ENCODE peak calls at places on chromosomes 7 and 10, in seven cellular contexts. H is activated gamma-delta T cell treated with Interleukin-2 at 50 U/mL for 16 hours, S is ELR, V is iPS DF 19.7, P is body of pancreas, X is choroid plexus epithelial cell, U is right lobe of liver. Y is an unnamed sample.

GRCh38 chr10:72106154-72106849 is 18.0 kb upstream of the SPOCK2 start:
- DNase-seq in H (no peak), S (no peak), V (no peak), P (no peak), X (no peak), U (no peak), Y (no peak)

GRCh38 chr10:44899450-44900080 is 11.6 kb upstream of the TMEM72 start:
- DNase-seq in H (no peak), S (no peak), V (no peak), P (no peak), X (no peak), U (no peak), Y (no peak)

GRCh38 chr10:100364147-100364546 is 17.1 kb downstream of the SCD start:
- DNase-seq in H (no peak), S (no peak), V (no peak), P (no peak), X (no peak), U (no peak), Y (no peak)

GRCh38 chr10:118374404-118374803 is 32.3 kb upstream of the FAM204A start:
- DNase-seq in H (no peak), S (peak; percentile 71), V (no peak), P (no peak), X (peak; percentile 31), U (no peak), Y (peak; percentile 10)

GRCh38 chr7:50274361-50274760 is 30.2 kb upstream of the IKZF1 start:
- DNase-seq in H (no peak), S (no peak), V (no peak), P (no peak), X (no peak), U (no peak), Y (no peak)

GRCh38 chr7:46212425-46213153 is 291.5 kb upstream of the IGFBP3 start:
- DNase-seq in H (no peak), S (no peak), V (no peak), P (no peak), X (no peak), U (no peak), Y (no peak)

GRCh38 chr10:9510626-9511025 is 1456.1 kb downstream of the GATA3 start:
- DNase-seq in H (no peak), S (no peak), V (peak; percentile 74), P (no peak), X (no peak), U (no peak), Y (no peak)

GRCh38 chr10:103663802-103664201 is 170.3 kb downstream of the NEURL1 start:
- DNase-seq in H (no peak), S (no peak), V (no peak), P (peak; percentile 68), X (no peak), U (peak; percentile 84), Y (no peak)

GRCh38 chr10:1643911-1644810 is 93.2 kb downstream of the ADARB2 start:
- DNase-seq in H (no peak), S (no peak), V (no peak), P (no peak), X (no peak), U (no peak), Y (no peak)

GRCh38 chr7:73969991-73970390 is 58.0 kb upstream of the ELN start:
- DNase-seq in H (no peak), S (no peak), V (no peak), P (no peak), X (no peak), U (no peak), Y (no peak)

GRCh38 chr10:67772894-67773511 is 65.0 kb downstream of the DNAJC12 start:
- DNase-seq in H (no peak), S (peak; percentile 54), V (no peak), P (no peak), X (no peak), U (no peak), Y (peak; percentile 12)

GRCh38 chr7:82805527-82805960 is 357.1 kb downstream of the PCLO start:
- DNase-seq in H (no peak), S (peak; percentile 93), V (peak; percentile 40), P (no peak), X (peak; percentile 92), U (no peak), Y (peak; percentile 85)

GRCh38 chr7:16212610-16213009 is 208.7 kb downstream of the CRPPA start:
- DNase-seq in H (no peak), S (no peak), V (no peak), P (no peak), X (no peak), U (no peak), Y (no peak)

GRCh38 chr10:71589617-71590551 is 129.7 kb downstream of the C10orf105 start:
- DNase-seq in H (no peak), S (no peak), V (no peak), P (no peak), X (peak; percentile 52), U (peak; percentile 79), Y (no peak)

GRCh38 chr7:105163718-105164117 is 149.7 kb downstream of the KMT2E start:
- DNase-seq in H (no peak), S (no peak), V (no peak), P (no peak), X (no peak), U (peak; percentile 56), Y (no peak)

GRCh38 chr10:8017276-8017675 is 37.2 kb upstream of the GATA3 start:
- DNase-seq in H (no peak), S (no peak), V (no peak), P (no peak), X (peak; percentile 52), U (no peak), Y (peak; percentile 56)

GRCh38 chr10:125840955-125841354 is 17.6 kb downstream of the BCCIP start:
- DNase-seq in H (no peak), S (peak; percentile 37), V (no peak), P (no peak), X (peak; percentile 29), U (no peak), Y (peak; percentile 29)

Y was measured in cardiac fibroblast.